ENCODE peak calls at places on chromosome 5, in nine cellular contexts. C is WERI-Rb-1; R is Peyer's patch; M is CD4-positive, alpha-beta T cell; V is HCT116; Q is RWPE1; X is PC-3; F is mesendoderm; S is heart left ventricle. L is an unnamed sample.

GRCh38 chr5:66828551-66829421 is 232.6 kb downstream of the MAST4 start:
- DNase-seq in R (peak), X (peak), F (peak), M (peak), S (peak), Q (peak), V (no peak), C (peak), L (peak)

GRCh38 chr5:23994581-23995370 is 487.4 kb downstream of the PRDM9 start:
- DNase-seq in Q (peak), F (peak), M (no peak), X (peak), V (no peak), S (no peak), C (no peak), R (no peak), L (no peak)

GRCh38 chr5:107274576-107274975 is 396.2 kb downstream of the EFNA5 start:
- DNase-seq in M (no peak), R (no peak), F (no peak), S (no peak), C (no peak), Q (no peak), V (no peak), X (no peak), L (no peak)

GRCh38 chr5:39294736-39295135 is 69.6 kb downstream of the C9 start:
- DNase-seq in R (no peak), Q (no peak), M (no peak), F (no peak), S (no peak), V (no peak), X (no peak), C (no peak), L (no peak)

GRCh38 chr5:120372899-120373298 is 91.2 kb upstream of the PRR16 start:
- DNase-seq in V (no peak), S (peak), M (no peak), R (no peak), C (no peak), Q (no peak), F (no peak), X (no peak), L (no peak)

GRCh38 chr5:31656806-31657205 is 17.9 kb downstream of the PDZD2 start:
- DNase-seq in M (no peak), V (no peak), X (no peak), S (no peak), F (peak), C (no peak), R (no peak), Q (no peak), L (no peak)

GRCh38 chr5:138706655-138707480 is 46.4 kb upstream of the CTNNA1 start:
- DNase-seq in Q (peak), V (no peak), R (no peak), C (no peak), X (peak), F (peak), M (no peak), S (peak), L (no peak)

GRCh38 chr5:150122158-150122510 is 33.5 kb downstream of the PDGFRB start:
- DNase-seq in S (peak), F (no peak), V (no peak), M (no peak), C (no peak), X (peak), Q (peak), R (peak), L (no peak)

GRCh38 chr5:89028579-89029272 is 145.7 kb upstream of the MEF2C start:
- DNase-seq in Q (peak), V (peak), F (no peak), R (no peak), X (peak), C (peak), M (no peak), S (no peak), L (peak)

GRCh38 chr5:145830594-145830993 is 4.5 kb downstream of the PRELID2 start:
- DNase-seq in R (no peak), Q (no peak), V (no peak), S (no peak), X (no peak), F (no peak), C (no peak), M (no peak), L (no peak)

GRCh38 chr5:156693113-156693512 is 157.0 kb upstream of the PPP1R2B start:
- DNase-seq in F (no peak), C (no peak), V (no peak), Q (no peak), R (no peak), X (peak), M (no peak), S (no peak), L (no peak)

GRCh38 chr5:134118212-134118611 is 3.7 kb downstream of the TCF7 start:
- DNase-seq in S (no peak), X (no peak), V (no peak), Q (no peak), R (no peak), M (no peak), C (no peak), F (no peak), L (no peak)

GRCh38 chr5:119943148-119943547 is 313.8 kb downstream of the FAM170A start:
- DNase-seq in C (no peak), F (no peak), M (no peak), Q (peak), X (peak), R (no peak), V (no peak), S (no peak), L (no peak)

GRCh38 chr5:138241688-138242547 is 28.8 kb upstream of the CDC23 start:
- DNase-seq in Q (no peak), M (no peak), X (no peak), S (no peak), V (no peak), C (peak), R (no peak), F (peak), L (no peak)

GRCh38 chr5:14364576-14365472 is 216.8 kb upstream of the OTULINL start:
- DNase-seq in Q (peak), F (peak), C (peak), X (peak), V (peak), S (no peak), R (no peak), M (no peak), L (no peak)

GRCh38 chr5:107993341-107993740 is 322.6 kb upstream of the EFNA5 start:
- DNase-seq in C (no peak), S (no peak), M (no peak), X (no peak), F (no peak), V (no peak), Q (no peak), R (no peak), L (no peak)

GRCh38 chr5:88882321-88883038 is 504 bp downstream of the MEF2C start:
- DNase-seq in X (peak), S (no peak), V (no peak), M (no peak), Q (no peak), R (no peak), F (no peak), C (no peak), L (no peak)

GRCh38 chr5:99187611-99188010 is 258.8 kb upstream of the CHD1 start:
- DNase-seq in S (no peak), V (no peak), X (no peak), Q (no peak), C (no peak), F (peak), R (no peak), M (no peak), L (no peak)

GRCh38 chr5:51201708-51202107 is 181.5 kb upstream of the ISL1 start:
- DNase-seq in F (no peak), C (no peak), M (no peak), Q (no peak), X (no peak), V (no peak), S (no peak), R (no peak), L (no peak)

GRCh38 chr5:127306036-127306435 is 15.4 kb downstream of the MEGF10 start:
- DNase-seq in Q (no peak), M (no peak), R (no peak), S (no peak), F (no peak), V (no peak), X (no peak), C (no peak), L (no peak)

GRCh38 chr5:142998316-142998862 is 228.2 kb downstream of the ARHGAP26 start:
- DNase-seq in S (no peak), X (no peak), Q (no peak), C (peak), M (no peak), V (no peak), R (no peak), F (peak), L (no peak)

GRCh38 chr5:96074460-96075254 is 113.0 kb upstream of the ELL2 start:
- DNase-seq in V (no peak), C (no peak), M (no peak), S (no peak), X (no peak), R (no peak), F (peak), Q (no peak), L (no peak)

GRCh38 chr5:88663793-88664216 is 219.2 kb downstream of the MEF2C start:
- DNase-seq in S (no peak), Q (no peak), C (no peak), X (no peak), F (no peak), V (no peak), R (no peak), M (no peak), L (no peak)

GRCh38 chr5:95070453-95070852 is 214.4 kb downstream of the MCTP1 start:
- DNase-seq in Q (no peak), X (no peak), F (no peak), R (no peak), S (no peak), C (no peak), M (no peak), V (no peak), L (no peak)

GRCh38 chr5:114361724-114362196 is at the start of gene KCNN2:
- DNase-seq in F (peak), R (peak), Q (peak), X (peak), C (peak), V (no peak), M (no peak), S (peak), L (no peak)

GRCh38 chr5:72133212-72133990 is 26.1 kb downstream of the MAP1B start:
- DNase-seq in M (no peak), C (no peak), F (no peak), Q (peak), S (no peak), R (no peak), X (peak), V (no peak), L (peak)

GRCh38 chr5:15992918-15993317 is 186.7 kb downstream of the MARCHF11 start:
- DNase-seq in S (no peak), F (peak), R (no peak), V (no peak), Q (peak), M (no peak), C (no peak), X (peak), L (peak)

GRCh38 chr5:52041843-52042242 is 658.6 kb downstream of the ISL1 start:
- DNase-seq in R (no peak), M (no peak), S (no peak), V (no peak), C (no peak), F (no peak), Q (no peak), X (no peak), L (no peak)

GRCh38 chr5:35922468-35922867 is 16.0 kb downstream of the CAPSL start:
- DNase-seq in Q (no peak), R (no peak), X (no peak), C (no peak), V (no peak), F (no peak), M (no peak), S (no peak), L (no peak)

GRCh38 chr5:135371738-135372232 is 27.2 kb downstream of the MACROH2A1 start:
- DNase-seq in M (no peak), V (no peak), F (peak), X (peak), R (no peak), Q (no peak), S (no peak), C (no peak), L (no peak)

GRCh38 chr5:102720954-102721353 is 34.2 kb upstream of the PAM start:
- DNase-seq in S (no peak), F (no peak), C (no peak), M (no peak), X (no peak), R (no peak), V (no peak), Q (no peak), L (no peak)

GRCh38 chr5:73032635-73033034 is 76.8 kb downstream of the FCHO2 start:
- DNase-seq in M (no peak), V (no peak), X (no peak), S (no peak), R (no peak), F (no peak), C (no peak), Q (no peak), L (no peak)

GRCh38 chr5:18984559-18985080 is 1003.4 kb downstream of the CDH18 start:
- DNase-seq in Q (peak), M (no peak), X (peak), S (no peak), R (no peak), F (no peak), C (no peak), V (no peak), L (peak)

GRCh38 chr5:142677212-142677611 is 8.7 kb downstream of the FGF1 start:
- DNase-seq in F (no peak), V (no peak), X (peak), R (no peak), Q (no peak), S (no peak), M (no peak), C (peak), L (no peak)

GRCh38 chr5:51380603-51381207 is 2.5 kb upstream of the ISL1 start:
- DNase-seq in V (no peak), C (no peak), M (no peak), X (peak), R (no peak), F (peak), S (no peak), Q (peak), L (no peak)

GRCh38 chr5:66356011-66356565 is 212.0 kb downstream of the SREK1 start:
- DNase-seq in S (no peak), V (no peak), Q (peak), C (no peak), X (no peak), M (no peak), R (no peak), F (no peak), L (no peak)

GRCh38 chr5:104189909-104190308 is 627.3 kb upstream of the NUDT12 start:
- DNase-seq in R (no peak), C (no peak), V (no peak), F (no peak), Q (peak), S (no peak), X (peak), M (no peak), L (no peak)

GRCh38 chr5:175246242-175246891 is 197.6 kb downstream of the DRD1 start:
- DNase-seq in Q (peak), S (no peak), V (peak), C (no peak), F (peak), X (peak), M (no peak), R (no peak), L (peak)

GRCh38 chr5:30499402-30499801 is 694.1 kb upstream of the CDH6 start:
- DNase-seq in V (no peak), C (no peak), M (no peak), R (no peak), Q (no peak), X (no peak), F (no peak), S (no peak), L (no peak)

GRCh38 chr5:30505014-30505886 is 688.2 kb upstream of the CDH6 start:
- DNase-seq in R (no peak), M (no peak), Q (peak), C (no peak), S (no peak), F (peak), X (peak), V (no peak), L (peak)

GRCh38 chr5:30501065-30501464 is 692.4 kb upstream of the CDH6 start:
- DNase-seq in V (no peak), X (no peak), Q (no peak), F (no peak), S (no peak), R (no peak), M (no peak), C (no peak), L (no peak)

GRCh38 chr5:30500513-30500912 is 693.0 kb upstream of the CDH6 start:
- DNase-seq in F (no peak), R (no peak), X (no peak), V (no peak), C (no peak), S (no peak), Q (no peak), M (no peak), L (no peak)

DNA sequence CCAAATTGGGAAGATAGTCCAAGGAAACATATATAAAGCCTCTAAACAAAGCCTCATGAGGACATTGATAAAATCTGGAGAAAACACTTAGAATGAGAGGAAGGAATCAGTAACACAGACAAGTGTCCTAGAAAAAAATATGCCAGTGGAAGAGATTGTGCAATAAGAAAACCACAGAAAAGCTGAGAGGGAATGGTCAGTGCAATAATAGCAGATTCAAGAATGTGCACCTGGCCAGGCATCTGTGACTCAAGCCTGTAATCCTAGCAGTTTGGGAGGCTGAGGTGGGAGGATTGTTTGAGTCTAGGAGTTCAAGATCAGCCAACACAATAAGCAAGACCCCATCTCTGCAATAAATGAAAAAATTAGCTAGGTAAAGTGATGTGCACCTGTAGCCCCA is 691.2 kb upstream of the CDH6 start:
- DNase-seq in X (peak), C (no peak), M (no peak), Q (peak), V (no peak), R (no peak), F (no peak), S (no peak), L (peak)
- H3K27ac ChIP-seq in X (no peak), C (no peak), M (no peak), Q (no peak), V (no peak), R (no peak), F (no peak), S (no peak), L (no peak)

GRCh38 chr5:123116757-123117156 is 27.7 kb downstream of the PRDM6 start:
- DNase-seq in M (no peak), C (no peak), X (no peak), F (no peak), S (no peak), R (no peak), V (no peak), Q (no peak), L (no peak)

GRCh38 chr5:123116063-123116462 is 27.0 kb downstream of the PRDM6 start:
- DNase-seq in R (no peak), F (no peak), V (no peak), M (no peak), X (no peak), Q (no peak), S (no peak), C (no peak), L (no peak)

GRCh38 chr5:123113136-123113535 is 24.1 kb downstream of the PRDM6 start:
- DNase-seq in M (no peak), V (no peak), X (no peak), F (no peak), C (no peak), R (no peak), Q (no peak), S (no peak), L (no peak)

GRCh38 chr5:123117989-123118388 is 28.9 kb downstream of the PRDM6 start:
- DNase-seq in S (no peak), X (peak), Q (no peak), M (no peak), C (no peak), F (no peak), V (no peak), R (no peak), L (no peak)

DNA sequence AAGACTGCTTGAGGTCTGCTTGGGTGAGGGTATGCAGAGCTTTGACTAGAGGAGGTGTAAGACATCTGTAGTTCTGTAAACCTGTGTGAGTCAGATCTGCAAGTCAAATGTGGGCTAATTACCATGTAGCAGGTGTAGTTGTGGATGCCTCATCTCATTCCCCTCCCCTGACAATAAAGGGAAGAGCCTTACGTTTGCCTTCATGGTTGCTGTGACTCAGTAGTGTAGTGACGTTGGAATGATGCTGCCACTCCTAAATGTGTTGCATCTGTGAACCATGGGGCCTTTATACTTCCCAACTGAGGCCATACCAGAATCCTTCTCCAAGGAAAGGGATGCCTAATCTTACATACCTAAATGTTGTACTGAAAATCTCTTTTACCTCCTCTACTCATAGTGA is 26.0 kb downstream of the PRDM6 start:
- DNase-seq in V (no peak), F (no peak), R (no peak), M (no peak), Q (no peak), C (no peak), X (no peak), S (no peak), L (no peak)
- H3K27ac ChIP-seq in V (no peak), F (no peak), R (no peak), M (no peak), Q (no peak), C (no peak), X (no peak), S (no peak), L (no peak)

GRCh38 chr5:172834570-172835245 is 657 bp downstream of the ERGIC1 start:
- DNase-seq in R (peak), X (no peak), V (no peak), S (peak), M (no peak), Q (no peak), C (no peak), F (peak), L (no peak)
- H3K27ac ChIP-seq in R (peak), X (peak), V (peak), S (peak), M (peak), Q (peak), C (peak), F (peak), L (peak)

GRCh38 chr5:1268666-1269065 is 26.2 kb downstream of the TERT start:
- DNase-seq in R (no peak), S (no peak), C (no peak), Q (no peak), X (no peak), F (no peak), M (peak), V (no peak), L (no peak)
- H3K27ac ChIP-seq in R (no peak), S (no peak), C (no peak), Q (no peak), X (no peak), F (no peak), M (no peak), V (no peak), L (no peak)

DNA sequence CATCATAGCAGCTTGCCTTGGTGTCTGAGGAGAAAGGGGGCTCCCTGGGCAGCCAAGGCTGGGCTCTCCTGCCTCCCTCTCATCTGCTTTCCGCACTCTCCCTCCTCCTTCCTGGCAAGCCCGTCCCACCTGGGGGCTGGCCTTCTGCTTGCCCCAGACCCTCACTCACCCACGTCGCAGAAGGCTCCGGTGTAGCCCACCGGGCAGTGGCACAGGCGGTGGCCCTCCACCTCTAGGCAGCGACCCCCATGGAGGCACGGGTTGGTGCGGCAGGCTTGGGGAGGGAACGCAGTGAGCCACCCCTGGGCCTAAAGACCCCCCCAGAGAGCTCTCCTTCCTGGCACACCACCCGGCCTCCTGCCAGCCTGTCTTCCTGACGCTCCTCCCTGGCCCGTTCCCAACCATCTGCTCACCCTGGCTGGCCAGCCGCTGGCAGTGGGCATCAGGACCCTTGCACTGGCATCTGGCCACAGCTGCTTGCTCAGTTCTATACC is 4.2 kb upstream of the PFN3 start:
- DNase-seq in C (no peak), X (no peak), F (no peak), Q (no peak), R (no peak), V (no peak), S (no peak), M (no peak), L (no peak)
- H3K27ac ChIP-seq in C (peak), X (no peak), F (no peak), Q (peak), R (peak), V (peak), S (no peak), M (no peak), L (no peak)

GRCh38 chr5:169272731-169273401 is 28.1 kb downstream of the SLIT3 start:
- DNase-seq in R (no peak), S (no peak), Q (no peak), M (no peak), X (no peak), F (no peak), V (no peak), C (no peak), L (no peak)
- H3K27ac ChIP-seq in R (no peak), S (no peak), Q (no peak), M (no peak), X (no peak), F (no peak), V (no peak), C (no peak), L (no peak)

GRCh38 chr5:178153530-178154340 is at the start of gene NHP2:
- DNase-seq in M (peak), R (peak), V (peak), C (peak), F (peak), Q (peak), X (peak), S (peak), L (peak)
- H3K27ac ChIP-seq in M (peak), R (peak), V (peak), C (peak), F (no peak), Q (peak), X (peak), S (peak), L (peak)

GRCh38 chr5:1447772-1448361 is 2.6 kb upstream of the SLC6A3 start:
- DNase-seq in C (peak), R (peak), Q (no peak), X (no peak), S (no peak), F (no peak), M (no peak), V (no peak), L (no peak)
- H3K27ac ChIP-seq in C (no peak), R (no peak), Q (no peak), X (no peak), S (no peak), F (no peak), M (no peak), V (no peak), L (no peak)

L was measured in epithelial cell of prostate.